ENCODE peak calls at places on chromosomes 6 and 20, in five cellular contexts. W is psoas muscle, F is body of pancreas, X is cardiac fibroblast, L is choroid plexus epithelial cell. B is an unnamed sample.
A peak's percentile ranks its signal among the peaks of the same experiment; 100 is the strongest.

GRCh38 chr6:78530208-78530607 is 337.1 kb upstream of the IRAK1BP1 start:
- DNase-seq in L (no peak), F (no peak), W (no peak), X (no peak), B (no peak)

GRCh38 chr20:58800134-58800650 is 50.5 kb downstream of the GNAS-AS1 start:
- DNase-seq in L (no peak), X (no peak), F (no peak), W (no peak), B (no peak)

GRCh38 chr6:104227502-104227901 is 632.2 kb downstream of the HACE1 start:
- DNase-seq in L (peak; percentile 9), X (no peak), W (no peak), F (no peak), B (no peak)

GRCh38 chr6:113690255-113690956 is 166.7 kb upstream of the MARCKS start:
- DNase-seq in F (peak; percentile 40), X (peak; percentile 93), W (no peak), L (peak; percentile 96), B (no peak)

GRCh38 chr6:105616521-105616920 is 213.6 kb upstream of the PREP start:
- DNase-seq in F (no peak), L (peak; percentile 23), W (no peak), X (peak; percentile 84), B (no peak)

GRCh38 chr6:73565767-73566485 is 45.1 kb upstream of the EEF1A1 start:
- DNase-seq in W (no peak), L (peak; percentile 42), X (peak; percentile 32), F (no peak), B (no peak)

GRCh38 chr6:111482236-111482958 is 621 bp downstream of the REV3L start:
- DNase-seq in X (no peak), L (peak; percentile 24), W (peak; percentile 68), F (peak; percentile 60), B (peak; percentile 32)

GRCh38 chr6:16676978-16677377 is 84.3 kb downstream of the ATXN1 start:
- DNase-seq in X (peak; percentile 76), F (peak; percentile 19), L (peak; percentile 78), W (no peak), B (no peak)

GRCh38 chr6:117906905-117907599 is at the start of gene SLC35F1:
- DNase-seq in X (peak; percentile 26), F (peak; percentile 52), L (peak; percentile 33), W (peak; percentile 25), B (no peak)

GRCh38 chr20:54250691-54251090 is 42.8 kb downstream of the PFDN4 start:
- DNase-seq in L (peak; percentile 43), F (no peak), W (no peak), X (peak; percentile 42), B (no peak)

GRCh38 chr6:18148304-18149025 is 6.4 kb downstream of the TPMT start:
- DNase-seq in L (peak; percentile 83), F (no peak), W (no peak), X (peak; percentile 90), B (no peak)

GRCh38 chr6:113774122-113774835 is 82.9 kb upstream of the MARCKS start:
- DNase-seq in F (no peak), X (peak; percentile 79), L (peak; percentile 87), W (no peak), B (no peak)

GRCh38 chr20:20235681-20236080 is 132.2 kb upstream of the INSM1 start:
- DNase-seq in L (no peak), X (no peak), W (no peak), F (no peak), B (no peak)

GRCh38 chr6:152301806-152302568 is 335.2 kb downstream of the SYNE1 start:
- DNase-seq in L (peak; percentile 95), W (peak; percentile 84), X (peak; percentile 90), F (peak; percentile 76), B (peak; percentile 56)

GRCh38 chr20:51204051-51204450 is 181.1 kb upstream of the KCNG1 start:
- DNase-seq in X (no peak), F (no peak), W (no peak), L (no peak), B (no peak)

GRCh38 chr6:151056230-151056907 is 183.4 kb upstream of the AKAP12 start:
- DNase-seq in W (no peak), X (no peak), L (no peak), F (no peak), B (no peak)

GRCh38 chr6:3509326-3509725 is 52.5 kb upstream of the SLC22A23 start:
- DNase-seq in X (peak; percentile 58), W (no peak), F (no peak), L (no peak), B (no peak)

GRCh38 chr20:59580991-59581401 is 23.3 kb upstream of the PHACTR3 start:
- DNase-seq in W (no peak), L (no peak), F (no peak), X (no peak), B (no peak)

GRCh38 chr6:25882066-25882496 is 8.0 kb upstream of the SLC17A3 start:
- DNase-seq in X (no peak), F (no peak), W (no peak), L (no peak), B (no peak)

GRCh38 chr20:2468581-2469407 is 1.8 kb downstream of the SNRPB start:
- DNase-seq in X (peak; percentile 21), L (peak; percentile 23), F (no peak), W (no peak), B (no peak)

GRCh38 chr6:3603443-3604130 is 146.7 kb upstream of the SLC22A23 start:
- DNase-seq in F (no peak), X (peak; percentile 15), L (peak; percentile 60), W (no peak), B (no peak)

GRCh38 chr6:41021832-41022231 is 17.2 kb downstream of the UNC5CL start:
- DNase-seq in F (peak; percentile 76), W (no peak), X (peak; percentile 28), L (peak; percentile 65), B (no peak)

GRCh38 chr6:55047433-55048044 is 126.8 kb upstream of the HCRTR2 start:
- DNase-seq in L (no peak), W (no peak), F (no peak), X (no peak), B (no peak)

GRCh38 chr6:167119680-167120556 is 3.0 kb upstream of the CCR6 start:
- DNase-seq in W (no peak), F (no peak), X (no peak), L (no peak), B (no peak)

GRCh38 chr6:33995873-33996475 is 149.9 kb downstream of the GRM4 start:
- DNase-seq in W (no peak), F (no peak), L (peak; percentile 2), X (no peak), B (no peak)

GRCh38 chr6:1872649-1873131 is 263.0 kb downstream of the FOXC1 start:
- DNase-seq in W (peak; percentile 30), L (peak; percentile 67), X (peak; percentile 65), F (peak; percentile 38), B (no peak)

GRCh38 chr6:165119231-165120020 is 190.0 kb downstream of the C6orf118 start:
- DNase-seq in L (no peak), F (no peak), W (no peak), X (no peak), B (no peak)

GRCh38 chr6:84260926-84261325 is 33.5 kb upstream of the CEP162 start:
- DNase-seq in L (no peak), X (no peak), F (no peak), W (no peak), B (no peak)

GRCh38 chr6:15882915-15883314 is 220.1 kb upstream of the DTNBP1 start:
- DNase-seq in L (no peak), F (no peak), X (no peak), W (no peak), B (no peak)

GRCh38 chr20:36482044-36482473 is 59.3 kb upstream of the MYL9 start:
- DNase-seq in L (no peak), F (peak; percentile 62), X (no peak), W (peak; percentile 71), B (peak; percentile 98)

GRCh38 chr6:4698901-4699659 is 77.1 kb upstream of the CDYL start:
- DNase-seq in X (peak; percentile 16), F (no peak), W (no peak), L (no peak), B (no peak)

GRCh38 chr20:22502731-22503191 is 81.6 kb downstream of the FOXA2 start:
- DNase-seq in F (no peak), W (no peak), X (no peak), L (no peak), B (no peak)

GRCh38 chr6:169618526-169619490 is 83.0 kb downstream of the WDR27 start:
- DNase-seq in X (peak; percentile 79), W (no peak), L (peak; percentile 74), F (no peak), B (no peak)

GRCh38 chr6:129679758-129680157 is 30.2 kb downstream of the ARHGAP18 start:
- DNase-seq in W (no peak), F (no peak), X (peak; percentile 49), L (no peak), B (peak; percentile 45)

GRCh38 chr6:169406794-169407193 is 153.1 kb upstream of the THBS2 start:
- DNase-seq in F (no peak), L (no peak), X (no peak), W (no peak), B (no peak)

GRCh38 chr6:129133770-129134192 is 250.8 kb downstream of the LAMA2 start:
- DNase-seq in F (no peak), W (no peak), X (peak; percentile 88), L (peak; percentile 84), B (no peak)

DNA sequence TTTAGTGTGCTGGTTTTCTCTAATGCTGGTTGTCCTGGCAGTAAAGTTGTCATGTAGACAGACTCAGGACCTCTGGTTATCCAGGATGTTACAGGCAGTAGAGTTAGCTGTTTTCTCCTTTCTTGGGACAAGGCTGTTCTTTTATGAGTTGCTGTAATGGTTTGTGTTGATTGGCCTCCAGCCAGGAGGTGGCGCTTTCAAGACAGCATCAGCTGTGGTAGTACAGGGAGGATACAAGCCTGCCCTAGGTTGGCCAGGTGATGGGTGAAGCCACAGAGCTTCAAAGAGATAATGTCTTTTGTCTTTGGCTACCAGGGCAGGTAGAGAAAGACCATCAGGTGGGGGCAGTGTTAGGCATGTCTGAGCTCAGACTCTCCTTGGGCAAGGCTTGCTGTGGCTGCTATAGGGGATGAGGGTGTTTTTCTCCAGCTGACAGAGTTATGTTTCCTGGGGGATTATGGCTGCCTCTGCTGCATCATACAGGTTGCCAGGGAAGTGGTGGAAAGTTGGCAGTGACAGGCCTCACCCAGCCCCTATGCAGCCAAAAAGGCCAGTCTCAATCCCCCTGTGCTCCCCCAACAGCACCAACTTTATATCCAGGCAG is 127.2 kb upstream of the TAB2 start:
- DNase-seq in X (peak; percentile 49), L (peak; percentile 68), W (peak; percentile 16), F (peak; percentile 31), B (no peak)
- TF ChIP-seq CTCF in X (peak; percentile 15), L (peak; percentile 23), W (no peak), F (no peak), B (no peak)

GRCh38 chr6:137870744-137871247 is 3.7 kb downstream of the TNFAIP3 start:
- DNase-seq in W (no peak), X (peak; percentile 61), F (no peak), L (no peak), B (no peak)
- TF ChIP-seq CTCF in W (peak; percentile 4), X (peak; percentile 34), F (no peak), L (peak; percentile 30), B (no peak)

GRCh38 chr6:149228276-149228962 is 89.1 kb upstream of the TAB2 start:
- DNase-seq in L (no peak), X (no peak), W (no peak), F (no peak), B (no peak)
- TF ChIP-seq CTCF in L (no peak), X (no peak), W (no peak), F (no peak), B (no peak)

DNA sequence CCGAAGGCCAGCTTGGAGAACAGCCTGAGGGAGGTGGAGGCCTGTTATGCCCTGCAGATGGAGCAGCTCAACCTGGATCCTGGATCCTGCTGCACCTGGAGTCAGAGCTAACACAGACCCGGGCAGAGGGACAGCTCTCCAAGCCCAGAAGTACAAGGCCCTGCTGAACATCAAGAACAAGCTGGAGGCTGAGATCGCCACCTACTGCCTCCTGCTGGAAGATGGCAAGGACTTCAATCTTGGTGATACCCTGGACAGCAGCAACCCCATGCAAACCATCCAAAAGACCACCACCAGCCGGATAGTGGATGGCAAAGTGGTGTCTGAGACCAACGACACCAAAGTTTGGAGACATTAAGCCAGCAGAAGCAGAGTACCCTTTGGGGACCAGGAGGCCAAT is 223.5 kb upstream of the ID4 start:
- DNase-seq in W (no peak), L (peak; percentile 13), X (peak; percentile 0), F (no peak), B (no peak)
- TF ChIP-seq CTCF in W (no peak), L (peak; percentile 17), X (no peak), F (no peak), B (no peak)